ENCODE peak calls at places on chromosomes 1 and 21, in four cellular contexts. P is body of pancreas, F is astrocyte, R is adrenal gland. U is an unnamed sample.
A peak's percentile ranks its signal among the peaks of the same experiment; 100 is the strongest.

GRCh38 chr1:27388337-27389005 is 4.0 kb upstream of the GPR3 start:
- DNase-seq in F (no peak), P (peak; percentile 82), R (peak; percentile 70), U (peak; percentile 72)

GRCh38 chr1:117087686-117088085 is 27.6 kb downstream of the TTF2 start:
- DNase-seq in F (no peak), R (no peak), P (no peak), U (no peak)

GRCh38 chr1:25658791-25659431 is 42.3 kb downstream of the MAN1C1 start:
- DNase-seq in R (peak; percentile 41), F (no peak), P (peak; percentile 89), U (no peak)

GRCh38 chr1:174447866-174448530 is at the start of gene GPR52:
- DNase-seq in P (no peak), R (no peak), F (no peak), U (no peak)

GRCh38 chr1:157542676-157543075 is 9.6 kb downstream of the FCRL5 start:
- DNase-seq in R (no peak), P (no peak), F (no peak), U (no peak)

GRCh38 chr1:210586785-210587184 is 258.1 kb downstream of the HHAT start:
- DNase-seq in R (no peak), F (no peak), P (no peak), U (no peak)

GRCh38 chr1:152479792-152480595 is 30.6 kb upstream of the LCE5A start:
- DNase-seq in F (no peak), P (peak; percentile 40), R (peak; percentile 53), U (no peak)

GRCh38 chr1:50425376-50426107 is 2.3 kb upstream of the DMRTA2 start:
- DNase-seq in F (no peak), P (no peak), R (no peak), U (no peak)

GRCh38 chr1:50858761-50859160 is 101.3 kb downstream of the FAF1 start:
- DNase-seq in P (no peak), F (peak; percentile 12), R (no peak), U (no peak)

GRCh38 chr1:5971471-5972197 is 20.6 kb downstream of the NPHP4 start:
- DNase-seq in P (no peak), R (no peak), F (no peak), U (peak; percentile 41)

GRCh38 chr1:62426238-62426637 is 10.6 kb upstream of the USP1 start:
- DNase-seq in P (no peak), R (no peak), F (no peak), U (peak; percentile 50)

GRCh38 chr1:227921461-227922185 is 26.1 kb downstream of the WNT9A start:
- DNase-seq in F (no peak), R (no peak), P (no peak), U (no peak)

GRCh38 chr1:66211521-66211920 is 322.4 kb upstream of the SGIP1 start:
- DNase-seq in F (no peak), P (no peak), R (no peak), U (no peak)

GRCh38 chr21:21001591-21002100 is 3.4 kb downstream of the NCAM2 start:
- DNase-seq in F (no peak), P (no peak), R (no peak), U (no peak)

GRCh38 chr1:161478985-161479384 is 26.3 kb upstream of the FCGR2A start:
- DNase-seq in P (no peak), R (no peak), F (no peak), U (no peak)

GRCh38 chr1:3530086-3530930 is 75.8 kb downstream of the ARHGEF16 start:
- DNase-seq in P (peak; percentile 52), R (no peak), F (no peak), U (no peak)

GRCh38 chr1:115089443-115090340 is at the start of gene TSPAN2:
- DNase-seq in F (peak; percentile 77), P (peak; percentile 53), R (peak; percentile 13), U (peak; percentile 89)

GRCh38 chr1:167003711-167004110 is 14.6 kb downstream of the MAEL start:
- DNase-seq in P (no peak), R (no peak), F (no peak), U (no peak)

GRCh38 chr1:180507826-180508724 is 5.7 kb upstream of the ACBD6 start:
- DNase-seq in F (peak; percentile 73), P (no peak), R (no peak), U (no peak)

GRCh38 chr1:246450485-246451251 is 56.4 kb downstream of the SMYD3 start:
- DNase-seq in F (peak; percentile 26), P (no peak), R (no peak), U (no peak)

GRCh38 chr1:11339346-11340247 is 66.6 kb downstream of the UBIAD1 start:
- DNase-seq in F (no peak), P (peak; percentile 28), R (no peak), U (no peak)

GRCh38 chr1:11338351-11338809 is 65.4 kb downstream of the UBIAD1 start:
- DNase-seq in F (no peak), R (no peak), P (no peak), U (no peak)

GRCh38 chr1:11335417-11336070 is 62.5 kb downstream of the UBIAD1 start:
- DNase-seq in F (no peak), P (no peak), R (no peak), U (no peak)

GRCh38 chr1:11340248-11340632 is 67.2 kb downstream of the UBIAD1 start:
- DNase-seq in R (no peak), F (no peak), P (no peak), U (no peak)

GRCh38 chr1:11337536-11338350 is 64.7 kb downstream of the UBIAD1 start:
- DNase-seq in P (peak; percentile 40), R (peak; percentile 65), F (no peak), U (no peak)
- TF ChIP-seq CTCF in P (peak; percentile 38), R (peak; percentile 62), F (peak; percentile 60), U (no peak)

GRCh38 chr1:11693917-11694316 is 2.4 kb downstream of the DRAXIN start:
- DNase-seq in R (no peak), F (no peak), P (no peak), U (no peak)

GRCh38 chr1:11701551-11701961 is 10.0 kb downstream of the DRAXIN start:
- DNase-seq in P (no peak), R (peak; percentile 76), F (no peak), U (no peak)

GRCh38 chr1:11700655-11701467 is 9.4 kb downstream of the DRAXIN start:
- DNase-seq in F (no peak), R (no peak), P (no peak), U (no peak)

GRCh38 chr1:11697893-11698210 is 6.3 kb downstream of the DRAXIN start:
- DNase-seq in P (no peak), F (no peak), R (no peak), U (no peak)

DNA sequence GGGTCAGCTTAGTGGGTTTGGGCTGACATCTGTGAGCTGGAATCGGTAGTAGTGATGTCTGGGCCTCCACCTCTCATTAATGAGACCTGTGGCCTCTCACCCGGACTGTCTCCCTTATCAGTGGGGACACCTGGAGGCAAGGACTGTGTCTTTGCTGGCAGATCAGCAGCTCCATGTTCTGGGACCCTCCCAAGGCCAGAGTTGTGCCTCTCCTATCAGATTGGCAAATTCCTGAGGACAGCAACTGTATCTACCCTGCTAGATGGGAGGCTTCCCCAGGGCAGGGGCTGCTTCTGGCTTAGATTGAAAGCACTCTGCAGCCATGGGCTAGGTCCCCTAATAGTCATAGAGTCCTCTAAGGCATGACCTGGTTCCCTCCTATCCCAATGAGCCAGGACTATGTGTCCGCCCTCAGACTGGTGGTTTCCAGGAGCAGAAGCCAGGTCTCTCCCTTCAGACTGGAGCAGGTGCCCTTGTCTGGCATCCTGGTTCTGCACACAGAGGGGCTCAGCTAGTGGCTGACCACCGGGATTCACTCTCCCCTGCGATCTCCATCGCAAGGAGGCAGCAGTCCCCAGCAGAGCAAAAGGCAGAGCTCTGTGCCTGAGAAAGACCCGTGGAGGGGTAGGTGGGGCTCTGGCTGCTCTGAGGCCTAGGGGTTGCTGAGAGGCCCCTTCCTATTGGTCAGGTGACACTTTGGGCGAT is 5.8 kb downstream of the DRAXIN start:
- DNase-seq in F (no peak), P (no peak), R (no peak), U (no peak)
- H3K4me3 ChIP-seq in F (no peak overlapping the region), P (no peak overlapping the region), R (no peak overlapping the region), U (no peak overlapping the region)

GRCh38 chr1:164631751-164632150 is 72.8 kb downstream of the PBX1 start:
- DNase-seq in F (no peak), R (no peak), P (no peak), U (no peak)
- H3K4me1 ChIP-seq in F (peaks cover under 1% of the 10 kb centered on the region), R (no peaks in the 10 kb centered on the region), P (peaks cover 70% of the 10 kb centered on the region), U (no peaks in the 10 kb centered on the region)

DNA sequence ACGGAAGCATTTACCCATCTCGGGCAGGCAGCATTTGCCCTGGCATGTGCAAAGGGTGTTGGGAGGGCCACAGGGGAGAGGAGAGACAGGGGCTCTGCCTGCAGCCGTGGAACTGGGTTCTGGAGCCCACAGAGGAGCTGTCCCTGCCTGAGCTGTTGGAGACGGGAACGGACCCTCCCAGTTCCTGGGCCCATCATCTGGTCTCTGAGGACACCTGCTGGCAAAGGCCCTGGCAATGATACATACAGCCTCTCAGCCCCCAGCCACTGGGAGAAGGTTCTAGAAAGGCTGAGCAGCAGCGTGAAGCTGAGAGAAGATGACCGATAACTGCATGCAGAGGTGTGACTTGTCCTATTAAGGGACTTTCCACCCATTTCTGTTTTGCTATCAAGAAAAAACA is 31.4 kb downstream of the FAAP20 start:
- DNase-seq in P (no peak), R (no peak), F (no peak), U (no peak)
- TF ChIP-seq CTCF in P (no peak), R (no peak), F (peak; percentile 8), U (no peak)

DNA sequence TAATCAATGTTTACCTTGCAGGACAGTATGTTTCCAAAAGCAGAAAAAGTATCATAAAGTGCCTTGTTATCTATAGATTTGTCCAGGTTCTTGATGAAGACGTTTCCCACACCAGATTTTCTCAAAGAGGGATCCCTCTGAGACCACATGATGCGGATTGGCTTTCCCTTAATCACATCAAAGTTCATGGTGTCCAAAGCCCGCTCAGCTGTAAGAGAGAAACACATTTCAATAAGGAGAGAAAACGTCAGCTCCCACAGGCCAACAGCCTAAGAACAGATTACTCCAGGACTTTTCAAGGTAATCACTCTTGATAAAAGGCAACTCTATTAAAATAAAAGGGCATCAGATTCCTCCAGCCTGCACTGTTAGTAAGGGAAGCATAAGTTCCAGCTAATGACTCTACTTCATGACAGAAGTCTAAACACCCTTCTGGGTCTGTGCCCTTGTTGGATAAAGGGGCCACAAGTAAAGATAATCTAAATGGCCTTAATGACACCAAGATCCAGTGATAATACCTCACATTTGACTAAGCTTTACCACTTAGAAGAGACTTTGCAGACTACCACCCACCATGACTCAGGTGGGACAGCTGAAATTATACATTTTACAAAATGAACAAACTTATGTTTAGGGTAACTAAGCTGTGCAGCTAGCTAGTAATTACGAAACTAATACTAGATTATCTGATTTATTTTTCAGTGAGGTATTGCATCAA is 4.1 kb downstream of the PABPC4 start:
- DNase-seq in P (no peak), R (no peak), F (no peak), U (no peak)
- H3K4me3 ChIP-seq in P (no peak overlapping the region), R (no peak overlapping the region), F (peak overlapping the region; percentile 43), U (no peak overlapping the region)

GRCh38 chr1:107785506-107786213 is 179.3 kb downstream of the VAV3 start:
- DNase-seq in F (no peak), R (no peak), P (no peak), U (no peak)
- H3K4me1 ChIP-seq in F (no peaks in the 10 kb centered on the region), R (no peaks in the 10 kb centered on the region), P (no peaks in the 10 kb centered on the region), U (no peaks in the 10 kb centered on the region)

GRCh38 chr1:190259424-190259823 is 218.2 kb downstream of the BRINP3 start:
- DNase-seq in P (no peak), R (no peak), F (no peak), U (no peak)
- TF ChIP-seq CTCF in P (no peak), R (no peak), F (no peak), U (no peak)

DNA sequence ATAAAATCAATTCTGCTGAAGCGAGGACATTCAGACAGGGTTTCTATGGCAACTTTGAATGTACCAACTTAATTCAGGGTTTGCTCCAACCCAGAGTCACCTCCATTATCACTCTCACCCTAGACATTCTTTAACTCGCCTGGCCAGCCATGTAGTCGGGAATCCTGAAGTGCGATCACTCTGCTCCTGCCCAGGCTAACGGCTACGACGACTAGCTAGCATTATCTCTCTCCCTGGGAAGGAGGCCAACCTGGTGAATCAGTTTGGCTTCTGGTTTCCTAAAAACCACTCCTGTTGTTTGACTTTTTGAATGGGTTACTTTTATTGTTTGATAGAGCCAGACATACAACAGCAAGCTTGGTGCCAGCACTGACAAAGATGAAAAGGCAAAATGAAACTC is 38.9 kb upstream of the ZBTB18 start:
- DNase-seq in P (no peak), R (peak; percentile 26), F (peak; percentile 84), U (no peak)
- H3K4me3 ChIP-seq in P (no peak overlapping the region), R (no peak overlapping the region), F (peak overlapping the region; percentile 47), U (no peak overlapping the region)